ENCODE peak calls at places on chromosomes 2 and 18, in eight cellular contexts. P is spleen, N is stomach, D is HCT116, L is endothelial cell of umbilical vein, F is prostate gland, X is sigmoid colon, Q is HL-60. B is an unnamed sample. For H3K27me3, the result is how much of the 10 kb centered on the place peaks cover.

GRCh38 chr2:143379955-143380354 is 250.7 kb downstream of the ARHGAP15 start:
- DNase-seq in N (no peak), F (no peak), D (no peak), Q (no peak), X (no peak), L (no peak), P (no peak), B (no peak)

GRCh38 chr2:167596072-167596471 is 651.3 kb downstream of the STK39 start:
- DNase-seq in Q (no peak), F (no peak), X (no peak), L (no peak), D (no peak), P (no peak), N (no peak), B (no peak)

GRCh38 chr18:64259871-64260270 is 111.0 kb upstream of the LINC00305 start:
- DNase-seq in N (no peak), Q (no peak), F (no peak), D (no peak), X (no peak), P (no peak), L (no peak), B (no peak)

GRCh38 chr2:229090231-229090630 is 180.9 kb downstream of the PID1 start:
- DNase-seq in N (no peak), F (no peak), P (no peak), L (no peak), Q (no peak), D (no peak), X (no peak), B (no peak)

GRCh38 chr2:130351495-130352125 is 4.2 kb upstream of the PTPN18 start:
- DNase-seq in D (no peak), N (no peak), Q (no peak), L (no peak), X (peak), P (no peak), F (no peak), B (peak)

GRCh38 chr2:162002623-162003200 is 71.3 kb downstream of the DPP4 start:
- DNase-seq in Q (no peak), L (no peak), P (no peak), X (no peak), D (no peak), N (no peak), F (no peak), B (no peak)

GRCh38 chr2:45918816-45919655 is 267.6 kb downstream of the PRKCE start:
- DNase-seq in Q (peak), F (no peak), N (peak), D (no peak), L (peak), X (no peak), P (no peak), B (no peak)

GRCh38 chr2:11397046-11397445 is 52.6 kb upstream of the ROCK2 start:
- DNase-seq in L (no peak), D (no peak), N (no peak), X (no peak), F (no peak), P (no peak), Q (no peak), B (peak)

GRCh38 chr2:217204358-217204757 is 344.5 kb upstream of the TNP1 start:
- DNase-seq in N (no peak), P (no peak), L (no peak), X (no peak), D (no peak), Q (no peak), F (no peak), B (no peak)

GRCh38 chr2:241062342-241063092 is 39.6 kb downstream of the MTERF4 start:
- DNase-seq in N (no peak), P (no peak), Q (no peak), X (peak), L (no peak), D (no peak), F (no peak), B (peak)

GRCh38 chr18:3595282-3596273 is 145.6 kb downstream of the TGIF1 start:
- DNase-seq in F (peak), L (peak), N (peak), X (peak), P (no peak), D (no peak), Q (peak), B (no peak)

GRCh38 chr18:3592864-3593263 is 142.9 kb downstream of the TGIF1 start:
- DNase-seq in D (no peak), P (no peak), X (no peak), N (no peak), F (no peak), Q (no peak), L (no peak), B (no peak)

GRCh38 chr18:3593381-3593903 is 143.5 kb downstream of the TGIF1 start:
- DNase-seq in D (no peak), F (peak), N (no peak), L (no peak), Q (peak), X (no peak), P (no peak), B (no peak)

GRCh38 chr18:3594760-3595241 is 144.8 kb downstream of the TGIF1 start:
- DNase-seq in L (no peak), P (no peak), N (peak), Q (peak), D (no peak), X (no peak), F (peak), B (peak)

GRCh38 chr18:3593904-3594759 is 144.2 kb downstream of the TGIF1 start:
- DNase-seq in Q (peak), P (peak), D (peak), N (peak), F (peak), L (peak), X (peak), B (peak)
- TF ChIP-seq POLR2AphosphoS5 in Q (no peak), P (peak), D (peak), N (peak), F (peak), L (peak), X (peak), B (peak)

GRCh38 chr2:218872645-218873358 is 7.8 kb upstream of the WNT10A start:
- DNase-seq in L (no peak), X (no peak), P (no peak), Q (no peak), F (no peak), N (no peak), D (no peak), B (no peak)
- H3K27me3 ChIP-seq in L (half or more), X (half or more), P (under half), Q (under half), F (under half), N (under half), D (under half), B (under half)

DNA sequence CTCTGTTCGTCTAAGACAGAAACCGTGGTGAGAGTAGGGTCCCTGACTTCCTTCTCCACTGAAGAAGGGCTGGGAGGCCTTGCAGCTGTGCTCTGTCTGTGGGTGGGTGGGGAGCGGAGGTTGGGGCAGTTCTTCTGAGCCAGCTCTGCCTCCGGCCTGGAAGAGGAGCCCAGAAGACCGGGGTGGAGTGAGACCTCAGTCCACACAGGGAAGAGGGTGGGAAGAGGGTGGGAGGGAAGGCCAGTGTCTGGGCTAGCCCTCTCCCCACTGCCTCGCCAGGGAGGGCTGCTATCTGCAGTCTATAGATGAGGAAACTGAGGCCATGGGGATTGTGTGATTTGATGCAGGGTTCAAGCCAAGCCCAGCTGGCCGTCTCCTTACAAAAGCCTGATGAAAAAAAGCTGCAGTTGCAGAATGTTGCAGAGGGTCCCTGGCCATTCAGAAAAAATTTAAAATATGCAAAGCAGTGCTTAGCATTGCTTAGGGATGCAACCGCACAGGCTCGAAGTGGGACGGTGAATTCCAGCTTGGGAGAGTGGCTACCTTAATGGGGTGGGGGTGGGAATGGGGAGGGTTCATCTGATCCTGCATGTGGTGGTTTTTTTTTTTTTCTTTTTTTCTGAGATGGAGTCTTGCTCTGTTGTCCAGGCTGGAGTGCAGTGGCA is 181.6 kb upstream of the HS6ST1 start:
- DNase-seq in F (no peak), D (no peak), L (no peak), N (peak), P (peak), Q (peak), X (no peak), B (no peak)
- TF ChIP-seq POLR2AphosphoS5 in F (no peak), D (no peak), L (no peak), N (no peak), P (no peak), Q (no peak), X (no peak), B (no peak)

GRCh38 chr2:66441651-66442365 is 6.9 kb downstream of the MEIS1 start:
- DNase-seq in L (no peak), D (no peak), P (no peak), N (no peak), Q (no peak), X (peak), F (no peak), B (no peak)
- H3K27me3 ChIP-seq in L (under half), D (under half), P (under half), N (under half), Q (half or more), X (under half), F (under half), B (under half)

DNA sequence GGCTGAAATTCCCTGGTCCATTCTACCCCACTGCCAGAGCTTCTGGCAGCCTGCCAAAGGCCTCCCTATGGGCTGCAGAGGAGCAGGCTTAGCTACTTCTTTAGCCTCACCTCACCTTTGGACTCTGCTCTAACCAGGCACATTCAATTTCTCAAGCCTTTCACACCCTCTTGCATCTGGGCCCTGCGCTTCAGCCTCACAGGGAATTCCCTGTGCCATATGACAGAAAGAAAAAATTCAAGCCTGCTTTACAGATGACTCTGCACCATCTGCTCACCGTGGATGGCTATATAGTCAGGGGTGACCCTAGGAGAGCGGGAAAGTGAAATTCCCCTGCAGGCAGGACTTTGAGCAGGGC is 62.5 kb downstream of the REEP1 start:
- DNase-seq in X (peak), F (no peak), N (peak), L (no peak), P (no peak), D (no peak), Q (no peak), B (no peak)
- TF ChIP-seq POLR2AphosphoS5 in X (peak), F (no peak), N (peak), L (no peak), P (no peak), D (no peak), Q (no peak), B (no peak)

DNA sequence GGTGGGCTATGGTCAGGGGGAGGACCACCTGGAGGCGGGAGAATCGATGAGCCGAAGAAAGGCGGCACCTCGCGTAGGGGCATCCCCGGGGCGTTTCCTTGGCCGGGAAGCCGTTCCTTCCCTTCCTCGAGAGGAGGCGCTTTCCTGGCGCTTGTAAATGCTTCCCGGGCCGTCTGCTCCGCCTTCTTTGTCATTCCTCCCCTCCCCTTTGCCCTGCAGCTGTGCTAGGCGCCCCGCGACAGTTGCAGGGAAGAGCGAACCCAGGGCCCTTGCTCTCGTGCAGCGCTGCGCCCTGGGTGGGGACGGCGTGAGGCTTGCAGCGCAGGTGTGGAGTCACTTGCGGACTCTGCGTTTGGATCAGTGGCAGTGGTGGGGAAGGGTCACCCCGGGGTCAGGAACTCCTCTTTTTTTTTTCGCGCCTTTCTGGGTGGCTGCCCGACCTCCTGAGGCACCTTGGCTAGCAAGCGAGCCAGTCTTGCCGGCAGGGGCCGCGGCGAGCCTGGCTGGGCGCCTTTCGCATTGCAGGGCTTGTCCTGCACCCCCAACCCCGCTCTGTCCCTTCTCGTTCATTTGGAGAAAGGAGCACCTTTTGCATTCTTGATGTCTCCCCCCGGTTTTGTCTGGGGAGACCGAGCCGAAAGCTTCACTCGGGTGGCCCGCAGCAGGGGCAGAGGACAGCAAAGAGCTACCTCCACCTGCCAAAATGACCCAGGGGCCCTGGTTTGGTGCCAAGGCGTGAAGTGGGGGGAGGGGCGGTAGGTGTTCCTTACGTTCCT is 858 bp downstream of the KCNS3 start:
- DNase-seq in F (peak), X (peak), L (peak), D (peak), P (no peak), N (peak), Q (no peak), B (peak)
- H3K27me3 ChIP-seq in F (under half), X (under half), L (under half), D (under half), P (under half), N (under half), Q (under half), B (under half)

GRCh38 chr2:8620611-8621382 is 61.1 kb upstream of the ID2 start:
- DNase-seq in X (peak), D (no peak), N (no peak), L (no peak), P (no peak), F (peak), Q (no peak), B (no peak)
- TF ChIP-seq POLR2AphosphoS5 in X (peak), D (no peak), N (no peak), L (no peak), P (no peak), F (peak), Q (no peak), B (no peak)

GRCh38 chr2:222239091-222239490 is 59.7 kb downstream of the PAX3 start:
- DNase-seq in D (no peak), P (no peak), N (no peak), X (no peak), F (no peak), Q (no peak), L (no peak), B (no peak)

GRCh38 chr2:222241471-222241870 is 57.3 kb downstream of the PAX3 start:
- DNase-seq in P (no peak), D (no peak), L (no peak), F (no peak), Q (no peak), N (no peak), X (no peak), B (no peak)

GRCh38 chr2:222241054-222241453 is 57.7 kb downstream of the PAX3 start:
- DNase-seq in Q (no peak), P (no peak), X (no peak), D (no peak), L (no peak), F (no peak), N (no peak), B (no peak)

GRCh38 chr2:222239945-222240675 is 58.7 kb downstream of the PAX3 start:
- DNase-seq in L (no peak), D (no peak), Q (no peak), N (no peak), P (no peak), X (no peak), F (no peak), B (no peak)

DNA sequence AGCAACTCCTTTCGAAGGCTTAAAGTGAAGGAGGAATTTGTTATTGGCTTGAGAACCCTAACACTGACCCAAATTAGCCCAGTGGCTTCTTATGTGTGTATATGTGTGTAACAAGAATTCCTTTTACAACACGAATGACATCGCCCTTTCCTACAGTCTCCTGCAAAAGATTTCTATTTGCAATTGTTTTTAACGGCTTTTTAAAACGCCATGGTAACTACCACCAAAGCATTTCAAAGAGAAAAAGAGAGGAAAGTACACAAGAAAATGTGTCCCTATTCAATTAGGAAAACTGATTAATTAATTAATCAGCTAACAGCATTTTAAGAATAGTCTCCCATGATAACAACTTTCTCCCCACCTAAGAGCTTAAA is 58.1 kb downstream of the PAX3 start:
- DNase-seq in X (no peak), F (no peak), D (no peak), N (no peak), P (no peak), Q (no peak), L (no peak), B (no peak)
- H3K27me3 ChIP-seq in X (under half), F (under half), D (half or more), N (under half), P (under half), Q (half or more), L (under half), B (under half)

GRCh38 chr18:68394705-68395104 is 320.2 kb downstream of the TMX3 start:
- DNase-seq in F (no peak), D (no peak), X (no peak), N (no peak), Q (no peak), P (no peak), L (no peak), B (no peak)
- TF ChIP-seq POLR2AphosphoS5 in F (no peak), D (no peak), X (no peak), N (no peak), Q (no peak), P (no peak), L (no peak), B (no peak)

GRCh38 chr18:48407358-48407757 is 1.8 kb downstream of the ZBTB7C start:
- DNase-seq in X (no peak), Q (no peak), L (no peak), N (no peak), D (no peak), F (no peak), P (no peak), B (no peak)
- H3K27me3 ChIP-seq in X (under half), Q (half or more), L (under half), N (under half), D (under half), F (under half), P (under half), B (under half)

B was measured in upper lobe of left lung.